ENCODE peak calls at places on chromosome 5, in eight cellular contexts. One of them, this sample, is unnamed. For H3K27me3, the result is how much of the 10 kb centered on the place peaks cover.

GRCh38 chr5:98414938-98415337 is 358.5 kb upstream of the RGMB start:
- DNase-seq in CD8-positive, alpha-beta T cell: no peak
- DNase-seq in colonic mucosa: no peak
- DNase-seq in A673: no peak
- DNase-seq in transverse colon: no peak
- DNase-seq in hepatocyte: no peak
- DNase-seq in esophagus squamous epithelium: no peak
- DNase-seq in lower lobe of right lung: no peak
- DNase-seq in this sample: no peak

GRCh38 chr5:7794301-7794700 is 56.6 kb downstream of the CFAP90 start:
- DNase-seq in hepatocyte: no peak
- DNase-seq in CD8-positive, alpha-beta T cell: no peak
- DNase-seq in lower lobe of right lung: no peak
- DNase-seq in esophagus squamous epithelium: no peak
- DNase-seq in colonic mucosa: no peak
- DNase-seq in A673: no peak
- DNase-seq in transverse colon: no peak
- DNase-seq in this sample: no peak

GRCh38 chr5:154646841-154647759 is 108.1 kb upstream of the LARP1 start:
- DNase-seq in esophagus squamous epithelium: no peak
- DNase-seq in A673: no peak
- DNase-seq in lower lobe of right lung: peak
- DNase-seq in colonic mucosa: peak
- DNase-seq in CD8-positive, alpha-beta T cell: peak
- DNase-seq in transverse colon: peak
- DNase-seq in hepatocyte: peak
- DNase-seq in this sample: peak

GRCh38 chr5:181241393-181241975 is 2.2 kb downstream of the RACK1 start:
- DNase-seq in esophagus squamous epithelium: no peak
- DNase-seq in lower lobe of right lung: no peak
- DNase-seq in hepatocyte: peak
- DNase-seq in colonic mucosa: no peak
- DNase-seq in CD8-positive, alpha-beta T cell: no peak
- DNase-seq in A673: peak
- DNase-seq in transverse colon: no peak
- DNase-seq in this sample: no peak

GRCh38 chr5:79416499-79416898 is 97.4 kb downstream of the HOMER1 start:
- DNase-seq in colonic mucosa: peak
- DNase-seq in esophagus squamous epithelium: no peak
- DNase-seq in lower lobe of right lung: no peak
- DNase-seq in CD8-positive, alpha-beta T cell: no peak
- DNase-seq in hepatocyte: no peak
- DNase-seq in transverse colon: peak
- DNase-seq in A673: peak
- DNase-seq in this sample: no peak

GRCh38 chr5:19488786-19489185 is 499.2 kb downstream of the CDH18 start:
- DNase-seq in lower lobe of right lung: no peak
- DNase-seq in hepatocyte: no peak
- DNase-seq in transverse colon: no peak
- DNase-seq in CD8-positive, alpha-beta T cell: no peak
- DNase-seq in A673: no peak
- DNase-seq in colonic mucosa: no peak
- DNase-seq in esophagus squamous epithelium: no peak
- DNase-seq in this sample: no peak

GRCh38 chr5:150589791-150590601 is 50.5 kb upstream of the SYNPO start:
- DNase-seq in hepatocyte: peak
- DNase-seq in colonic mucosa: peak
- DNase-seq in esophagus squamous epithelium: no peak
- DNase-seq in CD8-positive, alpha-beta T cell: no peak
- DNase-seq in transverse colon: peak
- DNase-seq in lower lobe of right lung: no peak
- DNase-seq in A673: no peak
- DNase-seq in this sample: peak

GRCh38 chr5:74392698-74393431 is 247.7 kb downstream of the ENC1 start:
- DNase-seq in transverse colon: no peak
- DNase-seq in hepatocyte: no peak
- DNase-seq in CD8-positive, alpha-beta T cell: no peak
- DNase-seq in esophagus squamous epithelium: no peak
- DNase-seq in A673: no peak
- DNase-seq in lower lobe of right lung: no peak
- DNase-seq in colonic mucosa: no peak
- DNase-seq in this sample: no peak

GRCh38 chr5:179486596-179487051 is 63.7 kb upstream of the RUFY1 start:
- DNase-seq in CD8-positive, alpha-beta T cell: no peak
- DNase-seq in lower lobe of right lung: no peak
- DNase-seq in A673: no peak
- DNase-seq in hepatocyte: peak
- DNase-seq in transverse colon: no peak
- DNase-seq in colonic mucosa: no peak
- DNase-seq in esophagus squamous epithelium: no peak
- DNase-seq in this sample: no peak

GRCh38 chr5:1524481-1524798 is 680 bp upstream of the LPCAT1 start:
- DNase-seq in hepatocyte: no peak
- DNase-seq in colonic mucosa: peak
- DNase-seq in A673: no peak
- DNase-seq in CD8-positive, alpha-beta T cell: no peak
- DNase-seq in esophagus squamous epithelium: no peak
- DNase-seq in transverse colon: peak
- DNase-seq in lower lobe of right lung: no peak
- DNase-seq in this sample: no peak

GRCh38 chr5:135353952-135354721 is 44.9 kb downstream of the MACROH2A1 start:
- DNase-seq in colonic mucosa: no peak
- DNase-seq in esophagus squamous epithelium: no peak
- DNase-seq in CD8-positive, alpha-beta T cell: no peak
- DNase-seq in hepatocyte: no peak
- DNase-seq in lower lobe of right lung: no peak
- DNase-seq in transverse colon: no peak
- DNase-seq in A673: no peak
- DNase-seq in this sample: no peak

GRCh38 chr5:171660438-171660837 is 125.2 kb upstream of the SMIM23 start:
- DNase-seq in transverse colon: no peak
- DNase-seq in esophagus squamous epithelium: no peak
- DNase-seq in lower lobe of right lung: no peak
- DNase-seq in hepatocyte: no peak
- DNase-seq in CD8-positive, alpha-beta T cell: no peak
- DNase-seq in A673: no peak
- DNase-seq in colonic mucosa: no peak
- DNase-seq in this sample: no peak

GRCh38 chr5:116646611-116647289 is 72.1 kb upstream of the SEMA6A start:
- DNase-seq in lower lobe of right lung: no peak
- DNase-seq in transverse colon: no peak
- DNase-seq in hepatocyte: peak
- DNase-seq in A673: no peak
- DNase-seq in CD8-positive, alpha-beta T cell: no peak
- DNase-seq in colonic mucosa: no peak
- DNase-seq in esophagus squamous epithelium: no peak
- DNase-seq in this sample: no peak

DNA sequence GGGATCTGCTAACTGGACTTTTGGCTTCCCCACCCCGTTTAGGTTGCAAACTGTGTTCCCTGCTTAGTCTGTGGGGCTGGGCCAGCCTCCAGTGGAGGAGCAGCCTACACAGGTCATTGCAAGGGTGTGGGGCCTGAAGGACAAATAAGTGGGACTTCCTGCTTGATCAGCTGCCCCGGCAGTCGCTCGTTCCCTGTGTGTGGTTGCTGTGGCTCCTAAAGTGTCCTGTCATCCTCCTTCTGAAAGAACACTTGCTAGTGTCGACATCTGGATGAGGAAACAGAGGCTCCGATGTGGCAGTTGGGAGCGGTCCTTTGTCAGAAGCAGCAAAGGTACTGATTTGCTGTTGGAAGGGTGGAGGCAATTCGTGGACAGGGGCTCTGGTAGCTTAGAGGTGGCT is 88.9 kb upstream of the TBCA start:
- DNase-seq in CD8-positive, alpha-beta T cell: no peak
- DNase-seq in A673: no peak
- DNase-seq in hepatocyte: no peak
- DNase-seq in transverse colon: no peak
- DNase-seq in lower lobe of right lung: peak
- DNase-seq in colonic mucosa: no peak
- DNase-seq in esophagus squamous epithelium: no peak
- DNase-seq in this sample: no peak
- H3K27me3 ChIP-seq in CD8-positive, alpha-beta T cell: under half
- H3K27me3 ChIP-seq in A673: half or more
- H3K27me3 ChIP-seq in hepatocyte: under half
- H3K27me3 ChIP-seq in transverse colon: under half
- H3K27me3 ChIP-seq in lower lobe of right lung: under half
- H3K27me3 ChIP-seq in colonic mucosa: under half
- H3K27me3 ChIP-seq in esophagus squamous epithelium: under half
- H3K27me3 ChIP-seq in this sample: under half

DNA sequence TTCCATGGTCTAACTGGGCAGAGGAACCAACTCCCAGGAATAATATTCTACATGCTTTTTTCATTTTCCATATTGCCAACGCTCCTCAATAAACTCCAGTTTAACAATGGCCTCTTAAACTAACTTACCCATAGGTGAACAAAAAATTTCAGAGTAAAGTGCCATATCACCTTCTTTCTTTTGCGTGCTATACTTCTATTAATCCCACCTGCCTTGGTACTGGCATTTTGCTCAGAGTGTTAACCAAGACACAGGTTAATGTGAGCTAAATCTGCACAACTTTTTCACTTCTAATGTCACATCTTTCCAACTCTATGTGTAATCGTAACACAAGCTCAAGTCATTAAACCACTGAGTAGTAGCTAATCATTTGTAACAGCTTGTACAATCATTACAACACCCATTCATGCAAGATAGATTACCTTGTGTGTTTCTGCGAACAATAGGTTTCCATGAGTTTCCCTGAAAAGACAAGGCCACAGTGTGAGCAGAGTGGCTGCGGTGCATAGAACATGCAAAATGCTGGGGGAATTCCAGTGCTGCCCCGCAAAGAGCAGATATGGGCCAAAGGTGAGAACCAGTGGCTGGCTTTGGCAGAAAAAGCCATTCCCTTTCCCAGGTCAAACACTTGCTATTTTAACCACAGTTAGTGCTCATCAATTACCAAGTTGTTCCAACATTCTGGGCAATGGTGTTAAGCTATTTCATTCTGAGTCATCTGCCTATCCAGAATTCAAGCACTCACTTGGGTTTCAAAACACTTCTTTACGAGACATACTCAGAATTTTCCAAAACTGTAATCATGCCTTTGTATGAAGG is 42.8 kb downstream of the TIMD4 start:
- DNase-seq in colonic mucosa: no peak
- DNase-seq in hepatocyte: peak
- DNase-seq in esophagus squamous epithelium: no peak
- DNase-seq in transverse colon: peak
- DNase-seq in lower lobe of right lung: no peak
- DNase-seq in A673: no peak
- DNase-seq in CD8-positive, alpha-beta T cell: no peak
- DNase-seq in this sample: no peak
- H3K27ac ChIP-seq in colonic mucosa: no peak
- H3K27ac ChIP-seq in hepatocyte: peak
- H3K27ac ChIP-seq in esophagus squamous epithelium: no peak
- H3K27ac ChIP-seq in transverse colon: no peak
- H3K27ac ChIP-seq in lower lobe of right lung: no peak
- H3K27ac ChIP-seq in A673: no peak
- H3K27ac ChIP-seq in CD8-positive, alpha-beta T cell: no peak
- H3K27ac ChIP-seq in this sample: no peak

GRCh38 chr5:42990892-42991291 is 49.2 kb downstream of the ANXA2R start:
- DNase-seq in A673: no peak
- DNase-seq in esophagus squamous epithelium: no peak
- DNase-seq in CD8-positive, alpha-beta T cell: no peak
- DNase-seq in hepatocyte: no peak
- DNase-seq in transverse colon: no peak
- DNase-seq in colonic mucosa: no peak
- DNase-seq in lower lobe of right lung: no peak
- DNase-seq in this sample: no peak

GRCh38 chr5:42991477-42992034 is 48.6 kb downstream of the ANXA2R start:
- DNase-seq in hepatocyte: no peak
- DNase-seq in A673: no peak
- DNase-seq in CD8-positive, alpha-beta T cell: no peak
- DNase-seq in esophagus squamous epithelium: no peak
- DNase-seq in transverse colon: peak
- DNase-seq in colonic mucosa: no peak
- DNase-seq in lower lobe of right lung: no peak
- DNase-seq in this sample: no peak

GRCh38 chr5:42994285-42995151 is 45.6 kb downstream of the ANXA2R start:
- DNase-seq in transverse colon: peak
- DNase-seq in colonic mucosa: peak
- DNase-seq in CD8-positive, alpha-beta T cell: peak
- DNase-seq in lower lobe of right lung: peak
- DNase-seq in A673: peak
- DNase-seq in esophagus squamous epithelium: peak
- DNase-seq in hepatocyte: peak
- DNase-seq in this sample: peak

GRCh38 chr5:42993516-42994284 is 46.4 kb downstream of the ANXA2R start:
- DNase-seq in esophagus squamous epithelium: peak
- DNase-seq in CD8-positive, alpha-beta T cell: peak
- DNase-seq in lower lobe of right lung: peak
- DNase-seq in colonic mucosa: peak
- DNase-seq in hepatocyte: no peak
- DNase-seq in A673: peak
- DNase-seq in transverse colon: peak
- DNase-seq in this sample: peak

GRCh38 chr5:42992035-42992570 is 48.0 kb downstream of the ANXA2R start:
- DNase-seq in colonic mucosa: peak
- DNase-seq in esophagus squamous epithelium: peak
- DNase-seq in A673: peak
- DNase-seq in lower lobe of right lung: peak
- DNase-seq in CD8-positive, alpha-beta T cell: peak
- DNase-seq in transverse colon: peak
- DNase-seq in hepatocyte: peak
- DNase-seq in this sample: peak
- H3K27me3 ChIP-seq in colonic mucosa: under half
- H3K27me3 ChIP-seq in esophagus squamous epithelium: under half
- H3K27me3 ChIP-seq in A673: under half
- H3K27me3 ChIP-seq in lower lobe of right lung: half or more
- H3K27me3 ChIP-seq in CD8-positive, alpha-beta T cell: under half
- H3K27me3 ChIP-seq in transverse colon: half or more
- H3K27me3 ChIP-seq in hepatocyte: under half
- H3K27me3 ChIP-seq in this sample: under half

GRCh38 chr5:94911285-94911684 is 292.8 kb downstream of the SLF1 start:
- DNase-seq in colonic mucosa: no peak
- DNase-seq in transverse colon: no peak
- DNase-seq in esophagus squamous epithelium: no peak
- DNase-seq in CD8-positive, alpha-beta T cell: no peak
- DNase-seq in hepatocyte: no peak
- DNase-seq in lower lobe of right lung: no peak
- DNase-seq in A673: no peak
- DNase-seq in this sample: no peak

GRCh38 chr5:94901071-94901979 is 282.9 kb downstream of the SLF1 start:
- DNase-seq in esophagus squamous epithelium: no peak
- DNase-seq in A673: peak
- DNase-seq in colonic mucosa: no peak
- DNase-seq in transverse colon: no peak
- DNase-seq in lower lobe of right lung: no peak
- DNase-seq in CD8-positive, alpha-beta T cell: no peak
- DNase-seq in hepatocyte: peak
- DNase-seq in this sample: no peak

GRCh38 chr5:94908889-94909480 is 290.5 kb downstream of the SLF1 start:
- DNase-seq in lower lobe of right lung: no peak
- DNase-seq in esophagus squamous epithelium: no peak
- DNase-seq in A673: peak
- DNase-seq in hepatocyte: peak
- DNase-seq in transverse colon: no peak
- DNase-seq in colonic mucosa: no peak
- DNase-seq in CD8-positive, alpha-beta T cell: no peak
- DNase-seq in this sample: no peak

GRCh38 chr5:94903719-94904118 is 285.2 kb downstream of the SLF1 start:
- DNase-seq in colonic mucosa: no peak
- DNase-seq in hepatocyte: no peak
- DNase-seq in A673: no peak
- DNase-seq in esophagus squamous epithelium: no peak
- DNase-seq in CD8-positive, alpha-beta T cell: no peak
- DNase-seq in lower lobe of right lung: no peak
- DNase-seq in transverse colon: no peak
- DNase-seq in this sample: no peak

GRCh38 chr5:94906750-94907149 is 288.3 kb downstream of the SLF1 start:
- DNase-seq in esophagus squamous epithelium: no peak
- DNase-seq in CD8-positive, alpha-beta T cell: no peak
- DNase-seq in hepatocyte: no peak
- DNase-seq in A673: no peak
- DNase-seq in lower lobe of right lung: no peak
- DNase-seq in transverse colon: no peak
- DNase-seq in colonic mucosa: no peak
- DNase-seq in this sample: no peak
- H3K27ac ChIP-seq in esophagus squamous epithelium: no peak
- H3K27ac ChIP-seq in CD8-positive, alpha-beta T cell: no peak
- H3K27ac ChIP-seq in hepatocyte: no peak
- H3K27ac ChIP-seq in A673: no peak
- H3K27ac ChIP-seq in lower lobe of right lung: no peak
- H3K27ac ChIP-seq in transverse colon: no peak
- H3K27ac ChIP-seq in colonic mucosa: no peak
- H3K27ac ChIP-seq in this sample: no peak